ENCODE peak calls at places on chromosomes 3 and 15, in four cellular contexts. One of them, this sample, is unnamed.

GRCh38 chr3:157868168-157868567 is 238.1 kb downstream of the SHOX2 start:
- DNase-seq in K562: no peak
- DNase-seq in H1: no peak
- DNase-seq in HCT116: no peak
- DNase-seq in this sample: no peak

GRCh38 chr15:43977072-43977884 is 150.5 kb downstream of the WDR76 start:
- DNase-seq in K562: no peak
- DNase-seq in H1: no peak
- DNase-seq in HCT116: peak; percentile 48
- DNase-seq in this sample: peak; percentile 63

GRCh38 chr3:52177701-52178042 is 20.3 kb upstream of the ALAS1 start:
- DNase-seq in K562: no peak
- DNase-seq in H1: no peak
- DNase-seq in HCT116: no peak
- DNase-seq in this sample: no peak

GRCh38 chr3:112357888-112358287 is 24.9 kb downstream of the CD200 start:
- DNase-seq in K562: no peak
- DNase-seq in H1: no peak
- DNase-seq in HCT116: no peak
- DNase-seq in this sample: no peak

GRCh38 chr3:129161860-129162271 is 1.0 kb upstream of the ISY1 start:
- DNase-seq in K562: no peak
- DNase-seq in H1: peak; percentile 52
- DNase-seq in HCT116: no peak
- DNase-seq in this sample: no peak

GRCh38 chr3:48268381-48268935 is 27.6 kb downstream of the ZNF589 start:
- DNase-seq in K562: no peak
- DNase-seq in H1: no peak
- DNase-seq in HCT116: no peak
- DNase-seq in this sample: peak; percentile 16

GRCh38 chr3:52894756-52895155 is 2.6 kb downstream of the STIMATE start:
- DNase-seq in K562: no peak
- DNase-seq in H1: no peak
- DNase-seq in HCT116: no peak
- DNase-seq in this sample: no peak

GRCh38 chr3:31532587-31533168 is at the start of gene STT3B:
- DNase-seq in K562: peak; percentile 82
- DNase-seq in H1: no peak
- DNase-seq in HCT116: peak; percentile 40
- DNase-seq in this sample: peak; percentile 49

GRCh38 chr15:45185903-45186770 is 1.6 kb downstream of the SHF start:
- DNase-seq in K562: no peak
- DNase-seq in H1: no peak
- DNase-seq in HCT116: no peak
- DNase-seq in this sample: no peak

GRCh38 chr3:155744091-155744625 is 713 bp downstream of the PLCH1 start:
- DNase-seq in K562: peak; percentile 77
- DNase-seq in H1: peak; percentile 96
- DNase-seq in HCT116: peak; percentile 27
- DNase-seq in this sample: no peak

GRCh38 chr15:72706266-72706665 is 20.3 kb downstream of the BBS4 start:
- DNase-seq in K562: no peak
- DNase-seq in H1: no peak
- DNase-seq in HCT116: no peak
- DNase-seq in this sample: no peak

GRCh38 chr3:58419782-58420512 is 13.7 kb downstream of the PDHB start:
- DNase-seq in K562: peak; percentile 12
- DNase-seq in H1: no peak
- DNase-seq in HCT116: no peak
- DNase-seq in this sample: peak; percentile 32

GRCh38 chr15:45253330-45253729 is 1.3 kb downstream of the SLC28A2 start:
- DNase-seq in K562: peak; percentile 25
- DNase-seq in H1: peak; percentile 47
- DNase-seq in HCT116: no peak
- DNase-seq in this sample: no peak

GRCh38 chr3:4045756-4046155 is 246.5 kb downstream of the LRRN1 start:
- DNase-seq in K562: no peak
- DNase-seq in H1: no peak
- DNase-seq in HCT116: no peak
- DNase-seq in this sample: no peak
- TF ChIP-seq EGR1 in K562: no peak
- TF ChIP-seq EGR1 in H1: no peak
- TF ChIP-seq EGR1 in HCT116: no peak
- TF ChIP-seq EGR1 in this sample: no peak

GRCh38 chr15:26630857-26631256 is 142.0 kb downstream of the GABRB3 start:
- DNase-seq in K562: no peak
- DNase-seq in H1: no peak
- DNase-seq in HCT116: no peak
- DNase-seq in this sample: no peak

GRCh38 chr15:26635105-26635504 is 137.8 kb downstream of the GABRB3 start:
- DNase-seq in K562: no peak
- DNase-seq in H1: no peak
- DNase-seq in HCT116: no peak
- DNase-seq in this sample: no peak

GRCh38 chr15:26631894-26632293 is 141.0 kb downstream of the GABRB3 start:
- DNase-seq in K562: no peak
- DNase-seq in H1: no peak
- DNase-seq in HCT116: no peak
- DNase-seq in this sample: no peak

GRCh38 chr15:26632500-26632899 is 140.4 kb downstream of the GABRB3 start:
- DNase-seq in K562: no peak
- DNase-seq in H1: no peak
- DNase-seq in HCT116: no peak
- DNase-seq in this sample: no peak

DNA sequence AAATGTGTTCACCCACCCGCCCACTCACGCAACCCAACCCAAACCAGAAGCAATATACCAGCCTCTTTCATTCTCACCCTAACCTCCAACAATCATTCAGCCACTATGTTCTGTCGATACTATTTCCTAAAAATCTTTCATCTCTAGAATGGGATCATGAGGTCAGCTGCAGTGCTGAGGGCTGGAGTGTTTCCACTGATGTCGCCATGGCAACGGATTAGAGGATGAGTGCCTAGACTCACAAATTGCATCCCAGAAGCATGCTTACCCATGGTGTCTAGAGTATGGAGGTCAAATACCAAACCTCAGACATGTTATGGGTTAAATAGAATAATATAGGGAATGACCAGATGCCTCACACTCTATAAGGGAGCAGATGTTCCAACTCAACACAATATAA is 138.5 kb downstream of the GABRB3 start:
- DNase-seq in K562: no peak
- DNase-seq in H1: no peak
- DNase-seq in HCT116: no peak
- DNase-seq in this sample: no peak
- TF ChIP-seq EGR1 in K562: no peak
- TF ChIP-seq EGR1 in H1: no peak
- TF ChIP-seq EGR1 in HCT116: no peak
- TF ChIP-seq EGR1 in this sample: no peak

GRCh38 chr3:13139471-13140065 is 66.3 kb upstream of the IQSEC1 start:
- DNase-seq in K562: no peak
- DNase-seq in H1: no peak
- DNase-seq in HCT116: no peak
- DNase-seq in this sample: no peak
- TF ChIP-seq EGR1 in K562: no peak
- TF ChIP-seq EGR1 in H1: no peak
- TF ChIP-seq EGR1 in HCT116: no peak
- TF ChIP-seq EGR1 in this sample: no peak

GRCh38 chr15:91711384-91712082 is 142.0 kb upstream of the SLCO3A1 start:
- DNase-seq in K562: no peak
- DNase-seq in H1: no peak
- DNase-seq in HCT116: no peak
- DNase-seq in this sample: no peak

GRCh38 chr15:91704343-91704742 is 149.2 kb upstream of the SLCO3A1 start:
- DNase-seq in K562: no peak
- DNase-seq in H1: no peak
- DNase-seq in HCT116: no peak
- DNase-seq in this sample: no peak

GRCh38 chr15:91706366-91707032 is 147.0 kb upstream of the SLCO3A1 start:
- DNase-seq in K562: peak; percentile 49
- DNase-seq in H1: peak; percentile 87
- DNase-seq in HCT116: peak; percentile 49
- DNase-seq in this sample: peak; percentile 3

GRCh38 chr15:91710072-91710471 is 143.4 kb upstream of the SLCO3A1 start:
- DNase-seq in K562: no peak
- DNase-seq in H1: no peak
- DNase-seq in HCT116: no peak
- DNase-seq in this sample: no peak
- TF ChIP-seq EGR1 in K562: no peak
- TF ChIP-seq EGR1 in H1: no peak
- TF ChIP-seq EGR1 in HCT116: no peak
- TF ChIP-seq EGR1 in this sample: no peak

DNA sequence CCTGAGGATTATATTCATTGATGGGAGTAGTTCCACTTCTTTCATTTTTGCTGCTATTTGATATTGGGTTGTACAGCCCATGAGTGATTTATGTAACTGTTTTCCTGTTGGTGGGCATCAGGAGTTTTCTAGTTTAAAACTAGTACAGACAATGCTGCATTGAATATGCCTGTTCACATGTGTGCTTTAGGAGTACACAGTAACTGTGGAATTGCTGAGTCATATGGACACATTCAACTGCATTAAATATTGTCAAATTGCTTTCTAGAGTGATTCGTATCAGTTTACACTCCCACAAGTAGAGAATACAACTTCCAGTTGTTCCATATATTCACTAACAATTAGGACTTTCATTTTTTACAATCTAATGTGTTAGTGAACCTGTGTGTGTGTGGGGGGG is 59.8 kb upstream of the THSD4 start:
- DNase-seq in K562: no peak
- DNase-seq in H1: no peak
- DNase-seq in HCT116: no peak
- DNase-seq in this sample: no peak
- TF ChIP-seq EGR1 in K562: no peak
- TF ChIP-seq EGR1 in H1: no peak
- TF ChIP-seq EGR1 in HCT116: no peak
- TF ChIP-seq EGR1 in this sample: no peak

GRCh38 chr15:80703965-80704364 is 8.9 kb downstream of the ABHD17C start:
- DNase-seq in K562: no peak
- DNase-seq in H1: no peak
- DNase-seq in HCT116: no peak
- DNase-seq in this sample: no peak
- TF ChIP-seq EGR1 in K562: no peak
- TF ChIP-seq EGR1 in H1: no peak
- TF ChIP-seq EGR1 in HCT116: no peak
- TF ChIP-seq EGR1 in this sample: no peak

This sample was measured in GM12878.